ENCODE peak calls at places on chromosomes 11 and 22, in seven cellular contexts. One of them, this sample, is unnamed.
A peak's percentile ranks its signal among the peaks of the same experiment; 100 is the strongest.

GRCh38 chr11:12207384-12208150 is 97.2 kb downstream of the MICAL2 start:
- DNase-seq in activated CD4-positive, alpha-beta T cell treated with anti-CD3 and anti-CD28 coated beads, Interleukin-2, amount 50 U/mL, for 48 hours: peak; percentile 64
- DNase-seq in brain pericyte: no peak
- DNase-seq in NCI-H526: no peak
- DNase-seq in Panc1: no peak
- DNase-seq in AG08396: peak; percentile 57
- DNase-seq in smooth muscle cell of the brain vasculature: no peak
- DNase-seq in this sample: no peak

GRCh38 chr11:79321282-79321681 is 119.5 kb downstream of the TENM4 start:
- DNase-seq in NCI-H526: no peak
- DNase-seq in AG08396: peak; percentile 16
- DNase-seq in activated CD4-positive, alpha-beta T cell treated with anti-CD3 and anti-CD28 coated beads, Interleukin-2, amount 50 U/mL, for 48 hours: no peak
- DNase-seq in smooth muscle cell of the brain vasculature: no peak
- DNase-seq in brain pericyte: no peak
- DNase-seq in Panc1: peak; percentile 2
- DNase-seq in this sample: no peak

GRCh38 chr22:17155941-17156340 is 3.1 kb downstream of the HDHD5 start:
- DNase-seq in Panc1: no peak
- DNase-seq in brain pericyte: no peak
- DNase-seq in AG08396: no peak
- DNase-seq in NCI-H526: no peak
- DNase-seq in smooth muscle cell of the brain vasculature: no peak
- DNase-seq in activated CD4-positive, alpha-beta T cell treated with anti-CD3 and anti-CD28 coated beads, Interleukin-2, amount 50 U/mL, for 48 hours: no peak
- DNase-seq in this sample: no peak

GRCh38 chr11:129992161-129992944 is 10.3 kb downstream of the PRDM10 start:
- DNase-seq in NCI-H526: peak; percentile 94
- DNase-seq in activated CD4-positive, alpha-beta T cell treated with anti-CD3 and anti-CD28 coated beads, Interleukin-2, amount 50 U/mL, for 48 hours: peak; percentile 19
- DNase-seq in smooth muscle cell of the brain vasculature: no peak
- DNase-seq in brain pericyte: no peak
- DNase-seq in AG08396: no peak
- DNase-seq in Panc1: no peak
- DNase-seq in this sample: no peak

GRCh38 chr11:76077575-76078150 is 128.6 kb downstream of the WNT11 start:
- DNase-seq in activated CD4-positive, alpha-beta T cell treated with anti-CD3 and anti-CD28 coated beads, Interleukin-2, amount 50 U/mL, for 48 hours: no peak
- DNase-seq in AG08396: no peak
- DNase-seq in brain pericyte: no peak
- DNase-seq in Panc1: no peak
- DNase-seq in NCI-H526: no peak
- DNase-seq in smooth muscle cell of the brain vasculature: no peak
- DNase-seq in this sample: no peak

GRCh38 chr11:124791626-124792341 is 8.4 kb downstream of the MSANTD2 start:
- DNase-seq in brain pericyte: no peak
- DNase-seq in smooth muscle cell of the brain vasculature: no peak
- DNase-seq in Panc1: no peak
- DNase-seq in AG08396: no peak
- DNase-seq in activated CD4-positive, alpha-beta T cell treated with anti-CD3 and anti-CD28 coated beads, Interleukin-2, amount 50 U/mL, for 48 hours: no peak
- DNase-seq in NCI-H526: no peak
- DNase-seq in this sample: no peak

GRCh38 chr11:6431861-6432260 is 8.9 kb downstream of the HPX start:
- DNase-seq in NCI-H526: no peak
- DNase-seq in brain pericyte: no peak
- DNase-seq in smooth muscle cell of the brain vasculature: no peak
- DNase-seq in Panc1: no peak
- DNase-seq in activated CD4-positive, alpha-beta T cell treated with anti-CD3 and anti-CD28 coated beads, Interleukin-2, amount 50 U/mL, for 48 hours: no peak
- DNase-seq in AG08396: peak; percentile 42
- DNase-seq in this sample: no peak

GRCh38 chr22:50046481-50047245 is 11.4 kb downstream of the TTLL8 start:
- DNase-seq in AG08396: peak; percentile 7
- DNase-seq in NCI-H526: no peak
- DNase-seq in activated CD4-positive, alpha-beta T cell treated with anti-CD3 and anti-CD28 coated beads, Interleukin-2, amount 50 U/mL, for 48 hours: no peak
- DNase-seq in brain pericyte: no peak
- DNase-seq in Panc1: no peak
- DNase-seq in smooth muscle cell of the brain vasculature: no peak
- DNase-seq in this sample: no peak

GRCh38 chr11:83523676-83524075 is 237.5 kb upstream of the CCDC90B start:
- DNase-seq in AG08396: no peak
- DNase-seq in smooth muscle cell of the brain vasculature: no peak
- DNase-seq in brain pericyte: no peak
- DNase-seq in Panc1: no peak
- DNase-seq in NCI-H526: no peak
- DNase-seq in activated CD4-positive, alpha-beta T cell treated with anti-CD3 and anti-CD28 coated beads, Interleukin-2, amount 50 U/mL, for 48 hours: no peak
- DNase-seq in this sample: no peak

GRCh38 chr11:110121204-110121603 is 28.0 kb downstream of the ZC3H12C start:
- DNase-seq in smooth muscle cell of the brain vasculature: peak; percentile 39
- DNase-seq in activated CD4-positive, alpha-beta T cell treated with anti-CD3 and anti-CD28 coated beads, Interleukin-2, amount 50 U/mL, for 48 hours: no peak
- DNase-seq in brain pericyte: no peak
- DNase-seq in AG08396: peak; percentile 9
- DNase-seq in NCI-H526: no peak
- DNase-seq in Panc1: no peak
- DNase-seq in this sample: no peak

GRCh38 chr11:95991101-95991500 is 67.2 kb upstream of the MTMR2 start:
- DNase-seq in NCI-H526: no peak
- DNase-seq in AG08396: no peak
- DNase-seq in activated CD4-positive, alpha-beta T cell treated with anti-CD3 and anti-CD28 coated beads, Interleukin-2, amount 50 U/mL, for 48 hours: no peak
- DNase-seq in brain pericyte: no peak
- DNase-seq in Panc1: no peak
- DNase-seq in smooth muscle cell of the brain vasculature: no peak
- DNase-seq in this sample: no peak